ENCODE peak calls at places on chromosome 5, in four cellular contexts. J, G, V and A are unnamed samples.

GRCh38 chr5:113162770-113163169 is 186.2 kb downstream of the DCP2 start:
- DNase-seq in J (no peak), G (peak), V (no peak), A (no peak)

GRCh38 chr5:147177125-147177840 is 57.5 kb upstream of the STK32A start:
- DNase-seq in G (peak), V (no peak), J (no peak), A (no peak)

GRCh38 chr5:102835715-102836114 is 80.6 kb downstream of the PAM start:
- DNase-seq in G (no peak), J (no peak), V (no peak), A (no peak)

GRCh38 chr5:73938280-73938937 is 312.4 kb downstream of the ARHGEF28 start:
- DNase-seq in J (no peak), G (peak), V (no peak), A (no peak)

GRCh38 chr5:67299317-67299716 is 102.7 kb upstream of the CD180 start:
- DNase-seq in G (peak), V (no peak), J (no peak), A (no peak)

GRCh38 chr5:144187699-144188294 is 17.1 kb downstream of the KCTD16 start:
- DNase-seq in G (peak), V (no peak), J (peak), A (no peak)

GRCh38 chr5:11048760-11049159 is 287.7 kb upstream of the DAP start:
- DNase-seq in V (peak), J (no peak), G (no peak), A (no peak)

GRCh38 chr5:42880621-42881020 is 68.9 kb upstream of the SELENOP start:
- DNase-seq in G (no peak), V (no peak), J (no peak), A (no peak)

GRCh38 chr5:143893638-143894037 is 81.7 kb downstream of the HMHB1 start:
- DNase-seq in J (no peak), G (no peak), V (no peak), A (no peak)

GRCh38 chr5:174288436-174288835 is 242.9 kb downstream of the NSG2 start:
- DNase-seq in J (no peak), G (no peak), V (no peak), A (no peak)

GRCh38 chr5:148632978-148633377 is 21.3 kb downstream of the HTR4 start:
- DNase-seq in J (peak), G (no peak), V (no peak), A (no peak)

GRCh38 chr5:141402553-141403328 is at the start of gene PCDHGA9:
- DNase-seq in G (peak), J (no peak), V (no peak), A (no peak)

DNA sequence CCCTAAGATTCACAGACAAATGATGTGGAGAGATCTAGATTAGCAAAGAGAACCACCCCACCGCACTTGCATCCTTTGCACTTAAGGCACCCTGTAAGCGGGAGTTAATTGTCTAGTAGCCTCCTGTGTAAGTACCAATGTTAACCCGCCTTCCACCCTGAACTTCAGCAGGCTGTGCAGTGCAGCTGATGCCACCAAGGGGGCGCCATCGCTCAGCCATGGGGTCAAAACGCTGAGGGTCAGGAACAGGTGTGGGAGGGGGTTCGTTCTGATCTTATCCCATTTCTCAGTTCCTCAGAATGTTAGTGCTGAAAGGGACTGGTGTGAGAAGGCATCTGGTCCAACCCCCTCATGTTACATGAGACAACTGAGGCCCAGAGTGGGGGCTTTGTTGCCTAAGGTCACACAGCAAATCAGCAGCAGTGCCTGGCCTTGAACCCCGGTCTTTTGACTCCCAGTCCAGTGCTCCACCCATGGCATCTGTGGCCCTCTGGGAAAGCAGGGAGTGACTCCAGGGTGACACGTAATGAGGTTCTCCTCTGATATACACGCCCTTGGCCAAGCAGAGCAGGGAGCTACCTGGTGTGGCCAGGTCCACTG is 57.3 kb downstream of the CYFIP2 start:
- DNase-seq in G (no peak), V (peak), J (no peak), A (peak)
- TF ChIP-seq CTCF in G (peak), V (peak), J (peak), A (peak)

DNA sequence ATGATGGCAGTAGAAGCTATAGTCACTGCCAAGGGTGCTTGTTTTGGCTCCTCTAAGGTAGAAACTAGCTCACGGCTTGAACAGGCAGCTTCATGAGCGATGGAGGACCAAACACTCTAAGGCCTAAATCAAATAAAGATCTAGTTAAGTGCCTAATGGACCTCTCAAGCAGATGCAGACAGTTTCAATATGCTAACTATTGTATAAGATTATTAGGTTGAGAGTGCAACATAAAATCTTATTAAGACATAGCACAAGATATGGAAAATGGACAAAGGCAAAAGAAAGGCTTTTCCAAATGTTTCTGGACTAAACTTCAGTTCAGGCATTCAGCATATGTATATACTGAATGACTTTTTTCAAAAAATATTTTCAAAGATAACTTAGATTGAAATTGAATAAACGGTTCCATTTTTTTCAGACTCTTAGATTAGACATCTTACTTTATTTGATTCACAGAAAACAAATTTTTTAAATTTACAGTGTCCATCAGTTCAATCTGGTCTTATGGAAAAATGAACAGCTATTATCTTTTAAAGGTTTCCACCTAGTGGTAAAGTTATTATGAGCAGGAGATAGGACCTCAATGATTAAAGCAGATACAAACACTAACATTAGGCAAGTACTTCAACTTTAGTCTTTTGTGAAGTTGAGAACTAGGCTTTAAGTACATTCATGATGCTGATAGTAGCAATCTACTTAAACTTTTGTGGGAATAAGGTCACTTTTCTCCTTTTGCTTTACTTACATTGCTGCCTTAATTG is 1167.7 kb downstream of the MAT2B start:
- DNase-seq in J (no peak), V (no peak), G (peak), A (no peak)
- TF ChIP-seq CTCF in J (peak), V (no peak), G (peak), A (peak)

GRCh38 chr5:114221807-114222206 is 140.1 kb upstream of the KCNN2 start:
- DNase-seq in J (no peak), V (no peak), G (no peak), A (no peak)

DNA sequence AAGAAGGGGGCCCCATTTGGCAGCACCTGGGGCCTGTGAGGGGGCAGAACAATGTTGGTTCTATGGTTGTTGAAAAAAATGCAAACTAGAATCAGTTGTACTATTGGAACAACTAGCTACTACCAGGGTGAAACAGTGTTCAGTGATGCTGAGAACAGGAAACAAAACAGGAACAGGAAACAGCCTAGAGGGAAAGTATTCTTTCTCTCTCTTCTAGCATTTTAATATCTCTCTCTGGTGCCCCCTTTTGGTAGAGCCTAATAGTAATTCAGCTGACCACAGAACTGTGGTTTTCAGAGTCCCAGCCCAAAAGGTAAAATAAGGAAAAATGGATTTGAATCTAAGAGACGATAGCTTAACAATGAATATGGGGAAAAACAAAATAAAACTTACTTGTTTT is 138.0 kb upstream of the KCNN2 start:
- DNase-seq in V (no peak), G (peak), J (peak), A (peak)
- TF ChIP-seq CTCF in V (peak), G (peak), J (no peak), A (peak)

DNA sequence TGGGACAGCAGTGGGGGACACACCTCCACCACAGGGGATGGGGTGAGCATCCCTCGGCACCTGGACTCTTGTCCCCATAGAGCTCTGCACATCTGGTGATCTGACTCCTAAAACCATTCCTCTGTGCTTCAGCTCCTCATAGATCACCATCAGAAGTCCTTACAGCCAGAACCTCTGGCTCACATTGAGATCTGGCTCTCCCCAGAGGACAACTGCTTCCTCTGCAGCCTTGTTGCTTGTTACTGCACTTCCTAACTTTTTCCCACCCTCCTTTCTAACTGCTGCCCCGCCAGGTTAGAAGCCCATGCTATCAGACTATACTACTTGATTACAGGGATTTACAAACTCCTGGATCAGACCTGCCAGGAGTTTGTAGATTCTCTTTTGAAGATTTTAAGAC is 64.5 kb downstream of the ARSB start:
- DNase-seq in G (peak), V (no peak), J (peak), A (no peak)
- TF ChIP-seq CTCF in G (peak), V (no peak), J (peak), A (no peak)